ENCODE peak calls at places on chromosome 20, in nine cellular contexts. G is stimulated activated CD4-positive, alpha-beta T cell treated with anti-CD3 and anti-CD28 coated beads, TNF-alpha, amount 100 ng/mL, for 48 hours; U is NB4; Q is fibroblast of mammary gland; R is T-helper 9 cell; P is foreskin melanocyte; Y is iris pigment epithelial cell; S is cardiac muscle cell; A is prostate gland. M is an unnamed sample.

GRCh38 chr20:58695084-58695722 is 2.6 kb downstream of the NPEPL1 start:
- DNase-seq in Q (no peak), S (peak), P (no peak), R (no peak), Y (no peak), U (no peak), G (no peak), A (no peak), M (no peak)

GRCh38 chr20:50598074-50598473 is 87.9 kb downstream of the PTPN1 start:
- DNase-seq in P (no peak), Y (no peak), R (no peak), S (no peak), G (no peak), U (no peak), Q (no peak), A (no peak), M (no peak)

GRCh38 chr20:46965477-46965876 is 70.8 kb downstream of the EYA2 start:
- DNase-seq in A (peak), U (no peak), Q (no peak), P (no peak), S (no peak), G (no peak), R (no peak), Y (no peak), M (no peak)

GRCh38 chr20:64121586-64121985 is 14.2 kb upstream of the NPBWR2 start:
- DNase-seq in S (no peak), A (no peak), P (no peak), U (no peak), R (no peak), Q (no peak), Y (no peak), G (no peak), M (no peak)

GRCh38 chr20:36313936-36314335 is 7.8 kb downstream of the DLGAP4 start:
- DNase-seq in P (no peak), U (no peak), G (no peak), Q (no peak), A (no peak), S (no peak), Y (no peak), R (no peak), M (no peak)

GRCh38 chr20:36202891-36203338 is 33.4 kb upstream of the AAR2 start:
- DNase-seq in Q (peak), S (peak), U (peak), P (peak), A (peak), R (peak), G (peak), Y (peak), M (peak)

GRCh38 chr20:3459881-3460307 is 10.9 kb upstream of the ATRN start:
- DNase-seq in G (no peak), U (no peak), A (no peak), Q (no peak), Y (no peak), S (no peak), R (no peak), P (no peak), M (no peak)

GRCh38 chr20:63617092-63617875 is 9.6 kb downstream of the GMEB2 start:
- DNase-seq in S (no peak), Y (no peak), P (no peak), A (no peak), G (no peak), R (no peak), Q (no peak), U (no peak), M (no peak)

GRCh38 chr20:54176610-54177009 is 2.8 kb upstream of the CYP24A1 start:
- DNase-seq in R (no peak), P (no peak), Y (no peak), U (no peak), G (no peak), Q (peak), A (no peak), S (no peak), M (no peak)

GRCh38 chr20:58048096-58048702 is 180.3 kb downstream of the ANKRD60 start:
- DNase-seq in G (no peak), P (peak), R (no peak), A (peak), S (peak), Q (peak), Y (peak), U (peak), M (no peak)

GRCh38 chr20:33554914-33555420 is 65.1 kb downstream of the CBFA2T2 start:
- DNase-seq in P (peak), U (peak), A (peak), Y (peak), G (peak), S (peak), R (peak), Q (peak), M (peak)

GRCh38 chr20:62087227-62087626 is 21.5 kb upstream of the TAF4 start:
- DNase-seq in U (no peak), A (no peak), G (no peak), P (no peak), Q (no peak), S (no peak), Y (peak), R (no peak), M (no peak)

GRCh38 chr20:58128635-58129625 is 99.5 kb downstream of the ANKRD60 start:
- DNase-seq in P (no peak), Y (no peak), R (no peak), G (no peak), A (no peak), U (no peak), S (no peak), Q (no peak), M (no peak)

GRCh38 chr20:49853640-49854039 is 41.0 kb downstream of the SLC9A8 start:
- DNase-seq in G (no peak), P (no peak), U (no peak), R (no peak), S (no peak), Q (peak), Y (peak), A (no peak), M (no peak)

GRCh38 chr20:4956200-4956810 is 45.0 kb downstream of the SLC23A2 start:
- DNase-seq in S (peak), Y (peak), U (peak), R (no peak), Q (peak), A (no peak), G (no peak), P (no peak), M (peak)

GRCh38 chr20:35820715-35821114 is 48.9 kb downstream of the PHF20 start:
- DNase-seq in Q (peak), G (no peak), U (no peak), R (no peak), Y (peak), A (no peak), S (no peak), P (no peak), M (no peak)

GRCh38 chr20:40562031-40562430 is 127.0 kb downstream of the MAFB start:
- DNase-seq in P (no peak), G (no peak), Q (peak), Y (peak), R (no peak), A (no peak), U (peak), S (no peak), M (no peak)

GRCh38 chr20:53865905-53866786 is 204.2 kb downstream of the BCAS1 start:
- DNase-seq in U (peak), R (no peak), P (no peak), S (peak), Y (peak), G (no peak), Q (peak), A (peak), M (no peak)

GRCh38 chr20:18739785-18740184 is 73.8 kb upstream of the SCP2D1 start:
- DNase-seq in U (no peak), Q (peak), P (no peak), G (no peak), S (peak), A (no peak), Y (peak), R (no peak), M (no peak)

GRCh38 chr20:11813106-11813890 is 104.4 kb upstream of the BTBD3 start:
- DNase-seq in P (no peak), A (no peak), Y (no peak), U (no peak), Q (no peak), G (no peak), R (no peak), S (no peak), M (no peak)

GRCh38 chr20:51385941-51386530 is 156.5 kb downstream of the NFATC2 start:
- DNase-seq in Y (peak), Q (peak), U (peak), G (no peak), P (no peak), A (no peak), R (peak), S (peak), M (no peak)

GRCh38 chr20:24643731-24644130 is 174.3 kb downstream of the SYNDIG1 start:
- DNase-seq in P (no peak), A (no peak), Y (no peak), G (no peak), S (no peak), R (no peak), Q (peak), U (no peak), M (no peak)

GRCh38 chr20:3045816-3046676 is at the start of gene MRPS26:
- DNase-seq in Y (peak), S (peak), R (peak), P (peak), A (peak), U (peak), Q (peak), G (peak), M (peak)

GRCh38 chr20:57928181-57928967 is 218.6 kb upstream of the PMEPA1 start:
- DNase-seq in G (no peak), Q (no peak), A (no peak), U (no peak), S (no peak), Y (no peak), R (no peak), P (no peak), M (no peak)

GRCh38 chr20:44629017-44629385 is 22.5 kb downstream of the ADA start:
- DNase-seq in U (no peak), R (no peak), S (no peak), A (no peak), P (no peak), Q (no peak), G (no peak), Y (no peak), M (no peak)

M was measured in NCI-H2081.